ENCODE peak calls at places on chromosomes 3 and 15, in eight cellular contexts. D is IMR-90, J is mammary epithelial cell, N is GM12878, Y is tibial artery, E is transverse colon, U is pancreas, F is adrenal gland. I is an unnamed sample.

GRCh38 chr15:82873000-82873680 is 63.7 kb downstream of the WHAMM start:
- DNase-seq in D (no peak), J (no peak), N (no peak), Y (peak; percentile 47), E (no peak), U (peak; percentile 6), F (no peak), I (no peak)

GRCh38 chr15:81948751-81949150 is 97.1 kb downstream of the MEX3B start:
- DNase-seq in D (peak; percentile 33), J (no peak), N (peak; percentile 20), Y (no peak), E (no peak), U (no peak), F (no peak), I (no peak)

GRCh38 chr3:101646726-101647125 is 30.2 kb downstream of the ZBTB11 start:
- DNase-seq in D (peak; percentile 16), J (peak; percentile 71), N (no peak), Y (no peak), E (no peak), U (no peak), F (no peak), I (peak; percentile 68)

GRCh38 chr15:83115410-83115809 is 8.0 kb downstream of the TM6SF1 start:
- DNase-seq in D (no peak), J (no peak), N (no peak), Y (no peak), E (no peak), U (no peak), F (no peak), I (no peak)

GRCh38 chr3:160831411-160831810 is 75.4 kb downstream of the PPM1L start:
- DNase-seq in D (no peak), J (no peak), N (no peak), Y (no peak), E (no peak), U (no peak), F (no peak), I (no peak)

GRCh38 chr3:10421996-10422395 is 83.4 kb downstream of the ATP2B2 start:
- DNase-seq in D (no peak), J (no peak), N (no peak), Y (no peak), E (no peak), U (no peak), F (no peak), I (no peak)

GRCh38 chr3:23884481-23884880 is 32.3 kb downstream of the NKIRAS1 start:
- DNase-seq in D (no peak), J (no peak), N (no peak), Y (no peak), E (no peak), U (no peak), F (no peak), I (peak; percentile 28)

GRCh38 chr3:55721716-55722484 is 234.8 kb upstream of the WNT5A start:
- DNase-seq in D (peak; percentile 51), J (peak; percentile 27), N (no peak), Y (no peak), E (peak; percentile 32), U (peak; percentile 34), F (peak; percentile 19), I (peak; percentile 8)

GRCh38 chr3:141273700-141274410 is 42.2 kb downstream of the PXYLP1 start:
- DNase-seq in D (no peak), J (no peak), N (no peak), Y (no peak), E (no peak), U (no peak), F (no peak), I (no peak)

GRCh38 chr3:152719264-152719663 is 115.7 kb upstream of the P2RY1 start:
- DNase-seq in D (peak; percentile 21), J (peak; percentile 66), N (no peak), Y (no peak), E (no peak), U (no peak), F (no peak), I (peak; percentile 93)

GRCh38 chr3:189340680-189341460 is 169.1 kb downstream of the TPRG1 start:
- DNase-seq in D (no peak), J (no peak), N (no peak), Y (no peak), E (no peak), U (no peak), F (peak; percentile 20), I (no peak)

GRCh38 chr3:49183873-49184272 is 12.5 kb downstream of the KLHDC8B start:
- DNase-seq in D (no peak), J (no peak), N (no peak), Y (no peak), E (no peak), U (no peak), F (peak; percentile 72), I (no peak)

GRCh38 chr3:46489875-46490274 is 7.9 kb upstream of the RTP3 start:
- DNase-seq in D (peak; percentile 96), J (peak; percentile 75), N (no peak), Y (no peak), E (no peak), U (no peak), F (no peak), I (no peak)

GRCh38 chr15:52181938-52182780 is 9.0 kb downstream of the GNB5 start:
- DNase-seq in D (no peak), J (no peak), N (no peak), Y (no peak), E (no peak), U (no peak), F (no peak), I (no peak)

GRCh38 chr15:28969511-28970085 is 83.8 kb downstream of the APBA2 start:
- DNase-seq in D (no peak), J (no peak), N (no peak), Y (no peak), E (no peak), U (no peak), F (no peak), I (no peak)

GRCh38 chr15:74050835-74051234 is 31.5 kb downstream of the GOLGA6A start:
- DNase-seq in D (no peak), J (no peak), N (no peak), Y (no peak), E (no peak), U (no peak), F (no peak), I (no peak)

GRCh38 chr3:9682123-9682522 is 21.5 kb upstream of the CPNE9 start:
- DNase-seq in D (no peak), J (no peak), N (no peak), Y (no peak), E (no peak), U (peak; percentile 37), F (peak; percentile 36), I (no peak)

GRCh38 chr3:10982782-10983181 is 9.8 kb upstream of the SLC6A1 start:
- DNase-seq in D (no peak), J (peak; percentile 77), N (no peak), Y (no peak), E (no peak), U (peak; percentile 25), F (no peak), I (peak; percentile 82)

DNA sequence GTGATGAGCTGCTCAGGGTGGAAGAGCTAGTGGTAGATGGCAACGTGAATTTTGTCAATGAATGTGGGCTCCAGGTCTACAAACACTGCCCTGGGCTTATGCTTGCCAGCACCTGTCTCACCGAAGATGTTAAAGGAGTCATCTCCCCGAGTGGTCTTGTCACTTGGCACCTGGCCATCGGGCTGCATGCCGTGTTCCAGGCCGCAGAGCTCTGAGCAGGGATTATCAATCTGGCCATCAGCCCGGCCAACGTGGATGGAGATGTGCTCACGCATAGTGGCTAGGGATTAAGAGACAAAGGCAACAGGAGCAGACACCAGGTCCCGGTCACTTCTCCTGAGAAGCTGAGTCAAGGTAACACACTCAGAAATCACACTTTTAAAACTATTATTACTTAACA is 54.8 kb upstream of the ACTC1 start:
- DNase-seq in D (no peak), J (no peak), N (no peak), Y (no peak), E (no peak), U (no peak), F (no peak), I (no peak)
- TF ChIP-seq CTCF in D (no peak), J (no peak), N (no peak), Y (no peak), E (no peak), U (no peak), F (no peak), I (no peak)

DNA sequence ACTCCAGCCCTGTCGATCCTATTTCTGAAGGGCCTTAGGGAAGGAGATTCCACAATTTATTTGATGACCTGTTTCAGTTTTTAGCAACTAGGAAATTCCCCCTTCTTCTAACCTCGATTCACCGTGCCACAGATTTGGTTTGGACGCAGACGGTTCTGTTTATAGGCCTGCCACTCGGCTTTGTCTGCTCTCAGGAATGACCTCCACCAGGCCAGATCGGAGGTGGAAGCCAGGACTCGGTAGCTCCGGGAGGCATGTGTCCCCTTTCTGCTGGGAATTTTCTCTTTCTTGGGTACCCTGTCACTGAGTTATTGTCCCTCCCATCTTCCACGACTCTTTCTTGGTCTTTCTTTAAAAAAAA is 85.5 kb upstream of the ETV5 start:
- DNase-seq in D (no peak), J (no peak), N (no peak), Y (no peak), E (no peak), U (no peak), F (no peak), I (no peak)
- H3K4me3 ChIP-seq in D (no peak overlapping the region), J (no peak overlapping the region), N (no peak overlapping the region), Y (no peak overlapping the region), E (no peak overlapping the region), U (peak overlapping the region; percentile 54), F (no peak overlapping the region), I (no peak overlapping the region)

DNA sequence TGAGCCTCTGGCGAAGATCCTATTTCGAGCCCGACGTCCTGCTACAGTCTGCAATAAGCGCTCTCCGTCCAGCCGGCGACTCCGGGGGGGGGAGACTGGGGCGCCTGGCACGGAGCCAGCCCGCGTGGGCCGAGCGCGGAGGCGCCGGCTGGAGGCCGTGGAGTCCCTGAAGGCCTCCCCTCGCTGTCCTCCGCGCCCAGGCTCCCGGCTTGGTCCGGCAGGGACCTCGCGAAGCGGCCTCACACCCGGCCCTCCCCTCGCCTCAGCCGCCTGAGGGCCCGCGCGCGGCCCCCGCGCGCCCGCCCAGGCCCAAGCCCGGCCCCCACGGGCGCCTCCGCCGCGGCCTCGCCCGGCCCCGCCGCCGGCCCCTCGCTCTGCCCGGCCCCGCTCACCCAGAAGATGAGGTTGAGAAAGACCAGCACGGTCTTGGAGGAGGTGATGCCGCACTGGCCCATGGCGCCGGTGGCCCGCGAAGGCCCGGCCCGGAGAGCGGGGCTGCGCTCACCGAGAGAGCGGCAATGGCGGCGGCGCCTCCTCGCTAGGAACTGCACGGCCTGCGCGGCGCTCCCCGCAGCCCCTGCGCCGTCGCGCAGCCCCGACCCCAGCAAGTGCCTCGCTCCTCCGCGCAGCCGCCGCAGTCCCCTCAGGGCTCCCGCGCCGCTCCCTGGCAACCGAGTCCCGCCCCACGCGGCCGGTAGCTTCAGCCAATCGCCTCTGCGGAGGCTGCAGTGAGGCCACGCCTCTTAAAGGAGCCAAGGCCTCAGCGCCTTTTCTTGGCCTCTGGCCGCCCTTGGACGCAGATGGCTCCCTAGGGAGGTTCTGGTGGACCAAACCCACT is at the start of gene TSPAN3:
- DNase-seq in D (peak; percentile 88), J (peak; percentile 82), N (peak; percentile 54), Y (peak; percentile 95), E (peak; percentile 95), U (peak; percentile 93), F (peak; percentile 93), I (peak; percentile 72)
- H3K36me3 ChIP-seq in D (peaks cover 2% of the 10 kb centered on the region), J (no peaks in the 10 kb centered on the region), N (no peaks in the 10 kb centered on the region), Y (no peaks in the 10 kb centered on the region), E (no peaks in the 10 kb centered on the region), U (no peaks in the 10 kb centered on the region), F (no peaks in the 10 kb centered on the region), I (no peaks in the 10 kb centered on the region)

DNA sequence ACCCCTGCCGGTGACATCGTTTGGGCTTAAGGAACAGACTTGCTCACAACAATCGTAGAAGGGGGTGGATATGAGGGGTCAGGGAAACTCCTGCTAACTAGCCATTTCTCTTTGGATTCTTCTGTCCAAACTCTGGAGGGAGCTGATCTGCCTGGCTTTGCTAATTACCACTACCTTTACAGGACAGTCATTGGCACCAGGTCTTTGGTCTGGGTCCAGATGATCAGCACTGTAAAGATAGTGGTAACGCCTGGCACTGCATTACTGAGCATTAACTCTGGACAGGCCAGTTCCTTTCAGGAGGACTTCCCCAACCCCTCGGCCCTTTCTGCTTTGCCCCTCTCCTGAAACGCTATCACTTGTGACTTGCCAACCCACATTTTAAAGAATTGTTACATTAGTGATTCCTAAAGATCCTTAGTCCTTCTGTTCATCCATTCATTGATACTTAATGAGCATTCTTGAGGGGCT is 795 bp downstream of the UQCC5 start:
- DNase-seq in D (no peak), J (no peak), N (no peak), Y (no peak), E (no peak), U (no peak), F (no peak), I (no peak)
- TF ChIP-seq CTCF in D (no peak), J (no peak), N (no peak), Y (no peak), E (no peak), U (no peak), F (no peak), I (no peak)

I was measured in bronchial epithelial cell.